ENCODE peak calls at places on chromosome 1, in nine cellular contexts. One of them, this sample, is unnamed.

GRCh38 chr1:41762777-41763176 is 155.9 kb downstream of the HIVEP3 start:
- DNase-seq in PC-9: no peak
- DNase-seq in CD8-positive, alpha-beta T cell: no peak
- DNase-seq in coronary artery: no peak
- DNase-seq in fibroblast of lung: no peak
- DNase-seq in brain microvascular endothelial cell: no peak
- DNase-seq in HCT116: no peak
- DNase-seq in upper lobe of right lung: no peak
- DNase-seq in naive thymus-derived CD4-positive, alpha-beta T cell: no peak
- DNase-seq in this sample: no peak

GRCh38 chr1:23217421-23218115 is at the start of gene HTR1D:
- DNase-seq in PC-9: no peak
- DNase-seq in CD8-positive, alpha-beta T cell: no peak
- DNase-seq in coronary artery: no peak
- DNase-seq in fibroblast of lung: no peak
- DNase-seq in brain microvascular endothelial cell: no peak
- DNase-seq in HCT116: no peak
- DNase-seq in upper lobe of right lung: no peak
- DNase-seq in naive thymus-derived CD4-positive, alpha-beta T cell: no peak
- DNase-seq in this sample: no peak

GRCh38 chr1:115105836-115106235 is 16.5 kb upstream of the TSPAN2 start:
- DNase-seq in PC-9: no peak
- DNase-seq in CD8-positive, alpha-beta T cell: no peak
- DNase-seq in coronary artery: no peak
- DNase-seq in fibroblast of lung: no peak
- DNase-seq in brain microvascular endothelial cell: no peak
- DNase-seq in HCT116: no peak
- DNase-seq in upper lobe of right lung: no peak
- DNase-seq in naive thymus-derived CD4-positive, alpha-beta T cell: no peak
- DNase-seq in this sample: no peak

GRCh38 chr1:228004331-228004871 is 2.4 kb upstream of the WNT3A start:
- DNase-seq in PC-9: peak
- DNase-seq in CD8-positive, alpha-beta T cell: peak
- DNase-seq in coronary artery: peak
- DNase-seq in fibroblast of lung: no peak
- DNase-seq in brain microvascular endothelial cell: no peak
- DNase-seq in HCT116: peak
- DNase-seq in upper lobe of right lung: no peak
- DNase-seq in naive thymus-derived CD4-positive, alpha-beta T cell: no peak
- DNase-seq in this sample: no peak

GRCh38 chr1:10835423-10836421 is 39.3 kb upstream of the CASZ1 start:
- DNase-seq in PC-9: no peak
- DNase-seq in CD8-positive, alpha-beta T cell: no peak
- DNase-seq in coronary artery: no peak
- DNase-seq in fibroblast of lung: peak
- DNase-seq in brain microvascular endothelial cell: peak
- DNase-seq in HCT116: peak
- DNase-seq in upper lobe of right lung: peak
- DNase-seq in naive thymus-derived CD4-positive, alpha-beta T cell: no peak
- DNase-seq in this sample: no peak

GRCh38 chr1:162388615-162389014 is 7.1 kb downstream of the C1orf226 start:
- DNase-seq in PC-9: no peak
- DNase-seq in CD8-positive, alpha-beta T cell: no peak
- DNase-seq in coronary artery: no peak
- DNase-seq in fibroblast of lung: no peak
- DNase-seq in brain microvascular endothelial cell: no peak
- DNase-seq in HCT116: no peak
- DNase-seq in upper lobe of right lung: no peak
- DNase-seq in naive thymus-derived CD4-positive, alpha-beta T cell: no peak
- DNase-seq in this sample: no peak

GRCh38 chr1:202329891-202330290 is 11.8 kb downstream of the UBE2T start:
- DNase-seq in PC-9: no peak
- DNase-seq in CD8-positive, alpha-beta T cell: no peak
- DNase-seq in coronary artery: no peak
- DNase-seq in fibroblast of lung: no peak
- DNase-seq in brain microvascular endothelial cell: no peak
- DNase-seq in HCT116: no peak
- DNase-seq in upper lobe of right lung: no peak
- DNase-seq in naive thymus-derived CD4-positive, alpha-beta T cell: no peak
- DNase-seq in this sample: no peak

GRCh38 chr1:1895456-1896333 is 4.8 kb upstream of the GNB1 start:
- DNase-seq in PC-9: no peak
- DNase-seq in CD8-positive, alpha-beta T cell: no peak
- DNase-seq in coronary artery: no peak
- DNase-seq in fibroblast of lung: no peak
- DNase-seq in brain microvascular endothelial cell: no peak
- DNase-seq in HCT116: no peak
- DNase-seq in upper lobe of right lung: no peak
- DNase-seq in naive thymus-derived CD4-positive, alpha-beta T cell: no peak
- DNase-seq in this sample: no peak

GRCh38 chr1:244087611-244088010 is 36.5 kb downstream of the ZBTB18 start:
- DNase-seq in PC-9: no peak
- DNase-seq in CD8-positive, alpha-beta T cell: no peak
- DNase-seq in coronary artery: no peak
- DNase-seq in fibroblast of lung: no peak
- DNase-seq in brain microvascular endothelial cell: no peak
- DNase-seq in HCT116: no peak
- DNase-seq in upper lobe of right lung: no peak
- DNase-seq in naive thymus-derived CD4-positive, alpha-beta T cell: no peak
- DNase-seq in this sample: no peak

GRCh38 chr1:201260236-201260591 is 23.1 kb upstream of the PKP1 start:
- DNase-seq in PC-9: no peak
- DNase-seq in CD8-positive, alpha-beta T cell: no peak
- DNase-seq in coronary artery: no peak
- DNase-seq in fibroblast of lung: no peak
- DNase-seq in brain microvascular endothelial cell: no peak
- DNase-seq in HCT116: no peak
- DNase-seq in upper lobe of right lung: no peak
- DNase-seq in naive thymus-derived CD4-positive, alpha-beta T cell: no peak
- DNase-seq in this sample: no peak

GRCh38 chr1:199046618-199047017 is 407.8 kb downstream of the PTPRC start:
- DNase-seq in PC-9: no peak
- DNase-seq in CD8-positive, alpha-beta T cell: no peak
- DNase-seq in coronary artery: no peak
- DNase-seq in fibroblast of lung: no peak
- DNase-seq in brain microvascular endothelial cell: no peak
- DNase-seq in HCT116: no peak
- DNase-seq in upper lobe of right lung: no peak
- DNase-seq in naive thymus-derived CD4-positive, alpha-beta T cell: no peak
- DNase-seq in this sample: no peak

GRCh38 chr1:36203027-36203553 is 21.2 kb upstream of the THRAP3 start:
- DNase-seq in PC-9: no peak
- DNase-seq in CD8-positive, alpha-beta T cell: no peak
- DNase-seq in coronary artery: no peak
- DNase-seq in fibroblast of lung: no peak
- DNase-seq in brain microvascular endothelial cell: no peak
- DNase-seq in HCT116: no peak
- DNase-seq in upper lobe of right lung: no peak
- DNase-seq in naive thymus-derived CD4-positive, alpha-beta T cell: no peak
- DNase-seq in this sample: no peak

DNA sequence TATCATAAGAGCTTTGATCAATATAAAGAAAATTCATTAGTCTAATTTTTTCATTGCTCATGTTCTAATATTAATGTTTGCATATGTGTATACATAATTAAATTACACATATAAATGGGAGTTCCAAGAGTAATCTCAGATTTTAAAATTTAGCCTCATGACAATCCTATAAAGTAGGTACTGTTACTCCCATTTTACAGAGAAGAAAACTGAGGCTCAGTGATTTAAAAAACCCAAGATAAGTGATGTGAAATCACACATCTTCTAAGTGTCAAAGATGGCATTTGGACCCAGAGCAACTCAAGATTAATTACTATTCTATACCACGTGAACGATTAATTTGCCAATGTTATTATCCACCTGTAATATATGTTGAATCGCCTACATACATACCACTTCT is 122.3 kb downstream of the TM2D1 start:
- DNase-seq in PC-9: no peak
- DNase-seq in CD8-positive, alpha-beta T cell: no peak
- DNase-seq in coronary artery: no peak
- DNase-seq in fibroblast of lung: no peak
- DNase-seq in brain microvascular endothelial cell: no peak
- DNase-seq in HCT116: no peak
- DNase-seq in upper lobe of right lung: no peak
- DNase-seq in naive thymus-derived CD4-positive, alpha-beta T cell: no peak
- DNase-seq in this sample: no peak
- H3K27ac ChIP-seq in PC-9: no peak
- H3K27ac ChIP-seq in CD8-positive, alpha-beta T cell: no peak
- H3K27ac ChIP-seq in coronary artery: no peak
- H3K27ac ChIP-seq in fibroblast of lung: no peak
- H3K27ac ChIP-seq in brain microvascular endothelial cell: no peak
- H3K27ac ChIP-seq in HCT116: no peak
- H3K27ac ChIP-seq in upper lobe of right lung: no peak
- H3K27ac ChIP-seq in naive thymus-derived CD4-positive, alpha-beta T cell: no peak
- H3K27ac ChIP-seq in this sample: no peak

GRCh38 chr1:206954616-206955342 is 8.5 kb upstream of the PIGR start:
- DNase-seq in PC-9: peak
- DNase-seq in CD8-positive, alpha-beta T cell: no peak
- DNase-seq in coronary artery: no peak
- DNase-seq in fibroblast of lung: no peak
- DNase-seq in brain microvascular endothelial cell: no peak
- DNase-seq in HCT116: no peak
- DNase-seq in upper lobe of right lung: no peak
- DNase-seq in naive thymus-derived CD4-positive, alpha-beta T cell: no peak
- DNase-seq in this sample: no peak

GRCh38 chr1:206953626-206954025 is 7.4 kb upstream of the PIGR start:
- DNase-seq in PC-9: peak
- DNase-seq in CD8-positive, alpha-beta T cell: no peak
- DNase-seq in coronary artery: no peak
- DNase-seq in fibroblast of lung: no peak
- DNase-seq in brain microvascular endothelial cell: no peak
- DNase-seq in HCT116: no peak
- DNase-seq in upper lobe of right lung: no peak
- DNase-seq in naive thymus-derived CD4-positive, alpha-beta T cell: no peak
- DNase-seq in this sample: no peak

GRCh38 chr1:206952182-206952581 is 5.9 kb upstream of the PIGR start:
- DNase-seq in PC-9: peak
- DNase-seq in CD8-positive, alpha-beta T cell: no peak
- DNase-seq in coronary artery: no peak
- DNase-seq in fibroblast of lung: peak
- DNase-seq in brain microvascular endothelial cell: no peak
- DNase-seq in HCT116: no peak
- DNase-seq in upper lobe of right lung: no peak
- DNase-seq in naive thymus-derived CD4-positive, alpha-beta T cell: no peak
- DNase-seq in this sample: peak

GRCh38 chr1:206951318-206952105 is 5.2 kb upstream of the PIGR start:
- DNase-seq in PC-9: no peak
- DNase-seq in CD8-positive, alpha-beta T cell: no peak
- DNase-seq in coronary artery: no peak
- DNase-seq in fibroblast of lung: no peak
- DNase-seq in brain microvascular endothelial cell: no peak
- DNase-seq in HCT116: no peak
- DNase-seq in upper lobe of right lung: no peak
- DNase-seq in naive thymus-derived CD4-positive, alpha-beta T cell: no peak
- DNase-seq in this sample: no peak

GRCh38 chr1:206953126-206953525 is 6.9 kb upstream of the PIGR start:
- DNase-seq in PC-9: no peak
- DNase-seq in CD8-positive, alpha-beta T cell: no peak
- DNase-seq in coronary artery: no peak
- DNase-seq in fibroblast of lung: no peak
- DNase-seq in brain microvascular endothelial cell: no peak
- DNase-seq in HCT116: no peak
- DNase-seq in upper lobe of right lung: no peak
- DNase-seq in naive thymus-derived CD4-positive, alpha-beta T cell: no peak
- DNase-seq in this sample: no peak
- H3K27ac ChIP-seq in PC-9: peak
- H3K27ac ChIP-seq in CD8-positive, alpha-beta T cell: no peak
- H3K27ac ChIP-seq in coronary artery: no peak
- H3K27ac ChIP-seq in fibroblast of lung: no peak
- H3K27ac ChIP-seq in brain microvascular endothelial cell: no peak
- H3K27ac ChIP-seq in HCT116: no peak
- H3K27ac ChIP-seq in upper lobe of right lung: no peak
- H3K27ac ChIP-seq in naive thymus-derived CD4-positive, alpha-beta T cell: no peak
- H3K27ac ChIP-seq in this sample: no peak

DNA sequence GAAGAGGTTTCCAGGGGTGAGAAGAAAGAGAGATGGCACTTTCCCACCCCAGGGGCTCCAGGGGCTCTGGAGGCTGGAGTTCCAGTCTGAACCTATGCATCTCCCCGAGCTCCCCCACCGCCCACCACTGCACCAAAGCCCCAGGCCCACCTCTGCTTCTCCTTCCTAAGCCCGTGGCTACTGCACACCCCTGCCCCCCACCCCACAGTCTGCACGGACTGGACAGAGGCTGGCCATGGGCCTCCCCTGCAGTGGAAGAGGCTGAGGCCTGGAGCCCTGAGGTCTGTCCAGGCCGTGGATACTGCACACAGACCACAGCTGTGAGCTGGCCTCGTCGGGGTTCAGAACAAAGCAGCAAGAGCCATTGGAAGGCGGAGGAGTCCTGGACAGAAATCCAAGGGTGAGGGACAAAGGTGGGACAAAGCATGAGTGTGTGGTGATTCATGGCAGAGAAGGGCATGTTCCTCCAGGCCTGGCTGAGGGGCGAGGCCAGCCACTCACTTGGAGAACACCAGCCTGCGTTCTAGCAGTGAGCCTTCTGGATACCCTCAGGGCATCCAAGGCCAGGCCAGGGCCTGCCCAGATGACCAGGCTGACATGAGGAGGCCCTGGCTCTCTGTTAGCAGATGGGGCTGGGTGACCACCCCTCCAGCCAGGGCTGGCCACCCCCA is 244.8 kb upstream of the VAMP3 start:
- DNase-seq in PC-9: no peak
- DNase-seq in CD8-positive, alpha-beta T cell: no peak
- DNase-seq in coronary artery: no peak
- DNase-seq in fibroblast of lung: peak
- DNase-seq in brain microvascular endothelial cell: no peak
- DNase-seq in HCT116: no peak
- DNase-seq in upper lobe of right lung: no peak
- DNase-seq in naive thymus-derived CD4-positive, alpha-beta T cell: no peak
- DNase-seq in this sample: no peak
- H3K27ac ChIP-seq in PC-9: no peak
- H3K27ac ChIP-seq in CD8-positive, alpha-beta T cell: no peak
- H3K27ac ChIP-seq in coronary artery: no peak
- H3K27ac ChIP-seq in fibroblast of lung: no peak
- H3K27ac ChIP-seq in brain microvascular endothelial cell: no peak
- H3K27ac ChIP-seq in HCT116: no peak
- H3K27ac ChIP-seq in upper lobe of right lung: no peak
- H3K27ac ChIP-seq in naive thymus-derived CD4-positive, alpha-beta T cell: no peak
- H3K27ac ChIP-seq in this sample: peak

DNA sequence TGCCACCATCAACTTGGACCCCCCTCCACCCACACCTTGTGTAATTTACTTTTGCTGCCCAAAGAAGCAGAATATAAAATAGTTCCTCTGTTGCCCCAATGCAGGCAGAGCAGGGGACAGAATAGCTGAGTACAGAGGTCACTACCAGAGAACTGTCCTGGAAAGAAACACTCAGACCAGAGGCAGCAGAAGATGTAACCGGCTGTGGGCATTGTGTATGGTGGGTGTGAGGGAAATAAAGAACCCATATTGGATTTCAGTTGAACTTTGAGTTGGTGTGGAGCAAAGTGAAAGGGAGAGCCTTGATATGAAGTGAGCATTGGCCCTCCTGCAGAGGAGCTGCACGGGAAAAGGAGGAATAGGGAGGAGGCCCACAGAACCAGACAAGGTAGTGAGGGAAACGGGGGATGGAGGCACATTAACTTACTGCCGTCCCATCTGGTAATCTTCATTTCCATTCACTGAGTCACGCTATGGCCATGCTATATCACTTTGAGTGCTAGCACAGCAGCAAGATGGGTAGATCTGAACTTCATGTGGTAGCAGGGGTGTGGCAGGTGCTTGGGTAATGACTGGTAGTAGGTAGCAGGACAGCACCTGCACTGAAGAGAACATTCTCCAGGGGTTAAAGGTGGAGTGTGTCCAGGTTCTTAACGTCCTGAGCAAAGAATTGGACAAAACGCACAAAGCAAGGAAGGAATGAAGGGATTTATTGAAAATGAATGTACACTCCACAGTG is 56.3 kb upstream of the FBXO28 start:
- DNase-seq in PC-9: no peak
- DNase-seq in CD8-positive, alpha-beta T cell: no peak
- DNase-seq in coronary artery: no peak
- DNase-seq in fibroblast of lung: no peak
- DNase-seq in brain microvascular endothelial cell: no peak
- DNase-seq in HCT116: no peak
- DNase-seq in upper lobe of right lung: no peak
- DNase-seq in naive thymus-derived CD4-positive, alpha-beta T cell: no peak
- DNase-seq in this sample: peak
- H3K27ac ChIP-seq in PC-9: peak
- H3K27ac ChIP-seq in CD8-positive, alpha-beta T cell: no peak
- H3K27ac ChIP-seq in coronary artery: no peak
- H3K27ac ChIP-seq in fibroblast of lung: no peak
- H3K27ac ChIP-seq in brain microvascular endothelial cell: no peak
- H3K27ac ChIP-seq in HCT116: no peak
- H3K27ac ChIP-seq in upper lobe of right lung: no peak
- H3K27ac ChIP-seq in naive thymus-derived CD4-positive, alpha-beta T cell: no peak
- H3K27ac ChIP-seq in this sample: peak

This sample was measured in epithelial cell of prostate.